ENCODE peak calls at places on chromosomes 2 and 18, in four cellular contexts. O is K562, F is GM12878, C is HL-60. V is an unnamed sample.

GRCh38 chr2:6972067-6972710 is 55.0 kb downstream of the RNF144A start:
- DNase-seq in C (no peak), O (no peak), F (no peak), V (no peak)

GRCh38 chr2:47024046-47024445 is 108.4 kb upstream of the MCFD2 start:
- DNase-seq in F (no peak), C (no peak), O (no peak), V (no peak)

GRCh38 chr18:69947361-69948106 is at the start of gene CD226:
- DNase-seq in C (no peak), F (no peak), O (no peak), V (no peak)

GRCh38 chr2:40458271-40458794 is 6.4 kb upstream of the SLC8A1 start:
- DNase-seq in O (no peak), C (no peak), F (no peak), V (no peak)

GRCh38 chr18:28716321-28716720 is 539.4 kb upstream of the CDH2 start:
- DNase-seq in F (no peak), C (no peak), O (no peak), V (no peak)

GRCh38 chr2:141316103-141316502 is 814.7 kb downstream of the LRP1B start:
- DNase-seq in O (no peak), F (no peak), C (no peak), V (no peak)

GRCh38 chr2:8378016-8378810 is 303.6 kb upstream of the ID2 start:
- DNase-seq in F (peak), C (no peak), O (no peak), V (no peak)

GRCh38 chr2:6337123-6337830 is 528.4 kb downstream of the CMPK2 start:
- DNase-seq in F (no peak), O (no peak), C (no peak), V (no peak)

GRCh38 chr2:197286805-197287595 is 23.6 kb downstream of the ANKRD44 start:
- DNase-seq in F (no peak), C (peak), O (no peak), V (no peak)

GRCh38 chr2:190809876-190810525 is 70.6 kb upstream of the GLS start:
- DNase-seq in O (no peak), F (no peak), C (no peak), V (no peak)
- TF ChIP-seq SPI1 in O (no peak), F (no peak), C (no peak), V (no peak)

DNA sequence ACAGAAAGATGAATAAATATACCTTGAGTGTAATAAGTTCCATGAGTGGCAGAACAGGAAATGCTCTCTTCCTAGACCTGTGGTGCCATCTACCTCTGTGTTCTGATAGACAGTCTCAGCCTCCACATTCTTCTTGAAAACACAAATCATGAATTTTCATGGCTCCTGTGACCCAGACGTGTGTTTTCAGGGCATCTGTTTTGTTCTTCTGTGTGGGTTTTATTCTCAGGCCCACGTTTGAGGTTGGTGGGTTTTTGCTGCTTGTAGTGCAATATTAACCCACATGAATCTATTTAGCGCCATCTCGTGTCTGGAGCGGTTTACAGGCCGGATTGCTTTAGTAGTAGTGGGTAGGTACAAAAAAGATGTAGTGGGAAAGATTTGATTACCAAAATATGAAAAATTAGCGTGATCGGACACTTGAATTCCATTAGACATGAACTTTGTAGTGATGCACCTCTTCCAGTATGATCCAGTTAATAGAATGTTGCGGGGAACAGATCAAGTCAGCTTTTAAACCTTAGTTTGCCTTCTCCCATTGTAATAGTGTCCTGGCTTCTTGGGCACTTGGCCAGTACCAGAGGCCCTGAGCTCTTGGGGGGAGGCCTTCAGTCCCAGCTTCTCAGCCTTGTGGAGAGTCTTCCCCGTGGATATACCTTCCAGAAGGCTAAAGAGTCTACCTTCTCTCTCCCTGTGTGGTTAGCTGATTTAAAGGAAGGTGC is 256.5 kb downstream of the TPGS2 start:
- DNase-seq in O (peak), F (peak), C (peak), V (no peak)
- TF ChIP-seq SPI1 in O (no peak), F (no peak), C (no peak), V (no peak)

GRCh38 chr18:456361-456821 is 44.1 kb downstream of the COLEC12 start:
- DNase-seq in C (no peak), O (no peak), F (no peak), V (no peak)
- TF ChIP-seq SPI1 in C (no peak), O (no peak), F (no peak), V (no peak)

GRCh38 chr2:148789059-148789458 is 86.0 kb upstream of the KIF5C start:
- DNase-seq in C (no peak), F (no peak), O (no peak), V (no peak)
- TF ChIP-seq SPI1 in C (no peak), F (no peak), O (no peak), V (no peak)

DNA sequence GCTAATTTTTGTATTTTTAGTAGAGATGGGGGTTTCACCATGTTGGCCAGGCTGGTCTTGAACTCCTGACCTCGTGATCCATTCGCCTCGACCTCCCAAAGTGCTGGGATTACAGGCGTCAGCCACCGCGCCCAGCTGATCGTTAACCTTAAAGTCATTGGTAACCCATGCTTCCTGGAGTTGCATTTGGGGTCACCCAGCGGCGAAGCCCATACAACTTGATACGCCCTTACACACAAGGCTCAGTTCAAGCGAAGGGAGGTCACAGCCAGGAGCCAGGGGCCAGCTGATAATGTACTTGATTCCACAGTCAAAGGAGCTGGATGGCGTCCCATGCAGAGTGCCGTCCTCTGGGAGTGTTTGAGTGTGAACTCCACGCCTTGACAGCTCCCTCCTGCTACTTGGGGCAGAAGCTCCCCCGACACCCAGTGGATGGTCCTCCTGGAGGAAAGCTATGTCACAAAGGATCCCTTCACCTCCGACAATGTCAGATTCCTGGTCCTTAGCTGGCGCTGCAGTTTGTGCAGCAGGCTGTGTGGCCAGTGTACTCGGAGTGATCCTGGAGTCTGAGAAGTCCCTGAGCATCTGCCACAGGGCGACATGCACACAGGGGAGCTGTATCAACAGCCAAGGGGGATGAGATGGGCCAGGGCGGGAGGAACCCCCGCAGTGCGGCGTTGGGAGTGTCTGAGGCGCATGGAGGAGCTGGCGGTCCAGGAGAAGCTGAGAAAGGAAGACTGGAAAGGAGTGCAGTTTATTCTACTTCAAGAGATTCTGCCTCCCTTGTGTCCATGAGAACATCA is 7.9 kb downstream of the CLHC1 start:
- DNase-seq in C (no peak), O (peak), F (no peak), V (no peak)
- TF ChIP-seq SPI1 in C (no peak), O (no peak), F (no peak), V (no peak)

DNA sequence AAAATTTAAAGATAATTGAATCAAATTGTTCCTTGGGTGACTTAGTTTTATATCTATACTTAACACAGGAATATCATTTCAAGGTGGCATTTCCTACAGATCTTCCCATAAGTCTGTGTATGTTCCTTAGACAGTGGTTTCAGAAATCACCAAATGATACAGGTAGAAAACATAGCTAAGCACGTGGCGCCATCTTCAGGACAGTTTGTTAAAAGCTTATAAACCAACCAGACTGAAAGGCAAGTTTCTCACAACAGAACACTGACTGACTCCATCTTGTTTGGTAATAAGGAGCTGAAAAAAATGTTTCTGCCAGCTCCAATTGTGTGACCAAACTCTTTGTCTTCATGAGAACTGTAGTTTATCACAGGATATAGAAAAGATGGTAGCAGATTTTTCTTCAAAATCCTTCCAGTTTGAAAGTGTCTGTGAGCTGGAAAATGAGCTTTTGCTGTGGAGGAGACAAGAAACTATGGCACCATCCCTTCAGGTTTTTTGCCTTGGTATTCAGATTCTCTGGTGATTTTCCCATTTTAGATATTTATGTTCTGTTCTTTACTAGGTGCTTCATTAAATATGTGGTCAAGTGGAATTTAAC is 34.8 kb upstream of the NEUROD1 start:
- DNase-seq in F (peak), O (peak), C (peak), V (no peak)
- TF ChIP-seq SPI1 in F (no peak), O (no peak), C (no peak), V (no peak)